ENCODE peak calls at places on chromosomes 7 and 10, in seven cellular contexts. O is mammary epithelial cell, Q is H1, W is MM.1S, A is PC-3, H is neuronal stem cell, P is mesendoderm. Z is an unnamed sample.

GRCh38 chr10:74640134-74640533 is 186.3 kb upstream of the KAT6B start:
- DNase-seq in O (peak), Q (peak), W (no peak), A (peak), H (peak), P (peak), Z (peak)

GRCh38 chr7:137073571-137074325 is 205.3 kb downstream of the CHRM2 start:
- DNase-seq in O (peak), Q (no peak), W (no peak), A (peak), H (no peak), P (peak), Z (no peak)

GRCh38 chr7:33888206-33888605 is 17.1 kb upstream of the BMPER start:
- DNase-seq in O (peak), Q (no peak), W (no peak), A (peak), H (no peak), P (peak), Z (peak)

GRCh38 chr7:155685070-155685790 is 40.8 kb downstream of the RBM33 start:
- DNase-seq in O (no peak), Q (no peak), W (no peak), A (no peak), H (no peak), P (no peak), Z (no peak)

GRCh38 chr10:78408671-78409472 is 375.2 kb downstream of the RPS24 start:
- DNase-seq in O (no peak), Q (no peak), W (no peak), A (peak), H (no peak), P (peak), Z (no peak)

GRCh38 chr7:145511014-145511413 is 605.6 kb upstream of the CNTNAP2 start:
- DNase-seq in O (no peak), Q (no peak), W (no peak), A (no peak), H (no peak), P (no peak), Z (no peak)

GRCh38 chr10:96491303-96491702 is 22.4 kb downstream of the TLL2 start:
- DNase-seq in O (no peak), Q (no peak), W (no peak), A (peak), H (no peak), P (peak), Z (no peak)

GRCh38 chr10:80382989-80383388 is 25.4 kb upstream of the PRXL2A start:
- DNase-seq in O (peak), Q (no peak), W (peak), A (no peak), H (no peak), P (peak), Z (peak)

GRCh38 chr10:92494522-92494921 is 79.4 kb downstream of the IDE start:
- DNase-seq in O (no peak), Q (no peak), W (no peak), A (no peak), H (no peak), P (no peak), Z (no peak)

GRCh38 chr7:157686285-157686894 is 349.6 kb downstream of the DNAJB6 start:
- DNase-seq in O (no peak), Q (no peak), W (no peak), A (no peak), H (no peak), P (no peak), Z (no peak)

GRCh38 chr7:157018997-157019591 is 8.6 kb upstream of the MNX1 start:
- DNase-seq in O (no peak), Q (no peak), W (no peak), A (no peak), H (no peak), P (peak), Z (no peak)

GRCh38 chr7:16644157-16644556 is 1.4 kb downstream of the ANKMY2 start:
- DNase-seq in O (no peak), Q (no peak), W (no peak), A (no peak), H (no peak), P (no peak), Z (no peak)
- H3K9ac ChIP-seq in O (peak), Q (no peak), W (no peak), A (peak), H (no peak), P (peak), Z (peak)

DNA sequence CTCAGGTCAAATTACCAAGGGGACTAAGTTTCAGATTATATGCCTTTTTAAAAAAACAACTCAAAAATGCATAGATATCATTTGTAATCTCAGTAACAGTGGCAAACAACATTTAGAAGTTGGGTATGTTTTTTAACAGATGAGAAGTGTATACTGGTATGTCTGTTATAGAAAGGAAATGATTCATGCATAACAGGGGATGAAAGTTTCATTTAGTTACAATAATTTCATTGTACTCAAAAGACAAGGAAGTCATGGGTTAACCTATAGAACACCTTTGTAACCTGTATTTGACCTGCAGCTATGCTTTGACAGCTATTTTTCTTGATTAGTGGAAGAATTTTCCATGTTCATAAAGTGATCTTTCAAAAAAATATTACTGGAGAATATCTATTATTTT is 35.4 kb upstream of the FAM133B start:
- DNase-seq in O (peak), Q (no peak), W (no peak), A (peak), H (no peak), P (no peak), Z (no peak)
- H3K9ac ChIP-seq in O (no peak), Q (no peak), W (no peak), A (no peak), H (no peak), P (no peak), Z (no peak)

GRCh38 chr7:129948877-129949291 is 3.9 kb downstream of the UBE2H start:
- DNase-seq in O (peak), Q (peak), W (peak), A (peak), H (peak), P (peak), Z (peak)
- H3K9ac ChIP-seq in O (peak), Q (peak), W (peak), A (peak), H (no peak), P (peak), Z (no peak)

DNA sequence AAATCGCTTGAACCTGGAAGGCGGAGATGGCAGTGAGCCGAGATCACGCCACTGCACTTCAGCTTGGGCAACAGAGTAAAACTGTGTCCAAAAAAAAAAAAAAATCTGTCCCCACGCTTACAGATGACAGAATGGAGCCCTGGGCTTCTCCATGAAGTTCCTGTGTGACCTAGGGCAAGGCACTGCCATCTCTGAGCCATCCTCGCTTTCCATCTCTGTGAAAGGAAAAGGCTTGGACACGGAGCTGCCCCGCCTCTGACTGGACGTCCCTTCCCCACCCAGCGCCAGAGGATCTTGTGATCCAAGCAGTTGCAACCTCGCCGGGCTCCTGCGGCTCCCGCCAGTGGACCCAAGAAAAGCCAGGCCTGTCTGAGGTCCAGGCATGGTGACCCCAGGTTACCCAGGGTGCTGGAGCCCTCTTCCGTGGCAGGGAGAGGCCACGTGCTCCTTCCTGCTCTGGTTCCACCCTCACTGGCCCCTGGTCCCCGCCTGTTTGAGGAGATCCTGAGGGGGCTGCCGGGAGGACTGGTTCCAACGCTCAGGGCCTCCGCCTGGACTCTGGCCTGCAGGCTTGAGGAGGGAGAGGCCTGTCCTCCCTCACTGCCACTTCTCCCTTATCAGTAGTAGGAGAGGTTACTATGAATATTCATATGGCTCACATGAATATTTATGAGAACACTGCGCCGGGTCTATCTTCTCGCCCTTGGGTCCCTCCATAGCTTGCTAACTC is 25.6 kb upstream of the ELFN1 start:
- DNase-seq in O (no peak), Q (no peak), W (no peak), A (no peak), H (no peak), P (no peak), Z (no peak)
- H3K9ac ChIP-seq in O (no peak), Q (no peak), W (no peak), A (no peak), H (no peak), P (no peak), Z (no peak)

GRCh38 chr7:74289018-74289659 is at the start of gene CLIP2:
- DNase-seq in O (peak), Q (no peak), W (peak), A (peak), H (peak), P (peak), Z (no peak)

GRCh38 chr7:74290999-74291441 is 1.8 kb downstream of the CLIP2 start:
- DNase-seq in O (no peak), Q (no peak), W (no peak), A (no peak), H (no peak), P (no peak), Z (no peak)

GRCh38 chr7:74289660-74290589 is 718 bp downstream of the CLIP2 start:
- DNase-seq in O (no peak), Q (no peak), W (no peak), A (peak), H (no peak), P (no peak), Z (no peak)

GRCh38 chr7:74291535-74291934 is 2.3 kb downstream of the CLIP2 start:
- DNase-seq in O (no peak), Q (no peak), W (no peak), A (no peak), H (no peak), P (no peak), Z (no peak)

DNA sequence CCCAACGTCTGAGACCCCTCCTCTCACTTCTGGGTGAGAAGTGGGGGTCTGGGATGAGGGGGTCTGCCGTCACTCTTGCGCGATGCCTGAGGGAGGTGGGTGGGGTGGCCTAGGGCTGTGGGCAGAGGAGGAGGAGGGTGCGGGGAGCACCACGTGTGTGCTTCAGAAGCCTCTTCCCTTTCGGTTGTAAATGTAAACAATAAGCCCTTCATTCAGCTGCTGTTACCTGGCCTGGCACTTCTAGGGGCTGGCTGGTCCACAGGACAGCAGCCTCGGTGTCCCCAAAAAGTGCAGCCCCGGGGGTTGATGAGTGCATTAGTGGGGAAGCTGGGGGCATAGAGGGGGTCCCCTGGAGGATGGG is 1.4 kb downstream of the CLIP2 start:
- DNase-seq in O (no peak), Q (no peak), W (no peak), A (no peak), H (no peak), P (no peak), Z (no peak)
- H3K9ac ChIP-seq in O (no peak), Q (no peak), W (no peak), A (peak), H (peak), P (peak), Z (peak)

GRCh38 chr7:11831383-11831726 is 643 bp downstream of the THSD7A start:
- DNase-seq in O (no peak), Q (no peak), W (no peak), A (no peak), H (no peak), P (no peak), Z (no peak)
- H3K9ac ChIP-seq in O (no peak), Q (peak), W (no peak), A (no peak), H (peak), P (peak), Z (peak)

GRCh38 chr10:17406036-17406834 is 48.2 kb downstream of the ST8SIA6 start:
- DNase-seq in O (no peak), Q (no peak), W (no peak), A (no peak), H (no peak), P (peak), Z (peak)
- H3K9ac ChIP-seq in O (no peak), Q (no peak), W (no peak), A (no peak), H (no peak), P (peak), Z (no peak)

DNA sequence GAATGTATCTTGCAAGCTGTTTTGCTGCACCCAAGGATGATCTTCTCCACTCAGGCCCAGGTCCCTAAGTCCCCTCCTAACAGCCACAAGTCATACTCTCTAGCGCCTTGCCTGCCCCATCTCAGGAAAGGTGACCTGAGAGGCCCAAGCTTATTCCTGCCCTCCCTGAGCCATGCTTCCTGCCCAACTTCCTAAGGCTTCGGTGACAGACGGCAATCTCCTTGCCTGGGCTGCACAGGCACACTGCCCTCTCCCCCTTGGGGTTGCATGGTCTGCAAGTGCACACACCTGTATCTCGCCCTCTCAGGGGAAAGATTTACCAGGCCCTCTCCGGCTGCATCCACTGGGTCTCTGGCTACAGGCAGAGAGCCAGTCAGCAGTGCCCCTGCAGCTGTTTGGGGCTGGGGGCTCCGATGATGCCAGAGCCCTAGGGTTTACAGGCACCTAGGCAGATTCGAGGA is 771 bp upstream of the ADIRF start:
- DNase-seq in O (no peak), Q (no peak), W (no peak), A (no peak), H (no peak), P (no peak), Z (no peak)
- H3K9ac ChIP-seq in O (peak), Q (no peak), W (no peak), A (peak), H (no peak), P (no peak), Z (no peak)